ENCODE peak calls at places on chromosomes 11 and 22, in five cellular contexts. W is T-helper 9 cell; S is activated T-helper 2 cell treated with anti-CD3 and anti-CD28 coated beads, Interferon-gamma antibody, Interleukin-2, Interleukin-4, amounts not matched to agents 10 μg/mL and 5 μg/mL and 100 μg/mL, durations not matched to agents 14 hours and 24 hours and 36 hours; V is NCI-H1436; N is skeletal muscle cell. C is an unnamed sample.

GRCh38 chr11:119120639-119121007 is 757 bp upstream of the HINFP start:
- DNase-seq in W (no peak), S (no peak), V (no peak), N (no peak), C (no peak)

GRCh38 chr11:112719736-112720525 is 241.3 kb upstream of the NCAM1 start:
- DNase-seq in W (no peak), S (no peak), V (no peak), N (no peak), C (no peak)

GRCh38 chr11:68504432-68505066 is 44.0 kb downstream of the PPP6R3 start:
- DNase-seq in W (no peak), S (no peak), V (no peak), N (no peak), C (no peak)

GRCh38 chr11:64339754-64340408 is at the start of gene CCDC88B:
- DNase-seq in W (peak), S (peak), V (no peak), N (no peak), C (peak)

GRCh38 chr11:67633758-67634365 is 4.1 kb upstream of the NUDT8 start:
- DNase-seq in W (no peak), S (no peak), V (no peak), N (no peak), C (peak)

GRCh38 chr11:35039076-35039475 is 99.9 kb upstream of the CD44 start:
- DNase-seq in W (no peak), S (no peak), V (no peak), N (no peak), C (no peak)

GRCh38 chr11:119764108-119764874 is 35.3 kb upstream of the NECTIN1 start:
- DNase-seq in W (no peak), S (no peak), V (no peak), N (peak), C (peak)

GRCh38 chr11:63682045-63682915 is 980 bp downstream of the RTN3 start:
- DNase-seq in W (no peak), S (no peak), V (no peak), N (no peak), C (no peak)

GRCh38 chr11:64620286-64620962 is 29.4 kb downstream of the SLC22A12 start:
- DNase-seq in W (no peak), S (no peak), V (peak), N (no peak), C (peak)

GRCh38 chr22:35638408-35638807 is 9.8 kb upstream of the APOL6 start:
- DNase-seq in W (no peak), S (no peak), V (no peak), N (no peak), C (no peak)

GRCh38 chr11:70471254-70471653 is 72.9 kb downstream of the CTTN start:
- DNase-seq in W (no peak), S (no peak), V (no peak), N (no peak), C (no peak)

GRCh38 chr11:1111545-1112212 is 37.0 kb downstream of the MUC2 start:
- DNase-seq in W (no peak), S (no peak), V (no peak), N (no peak), C (peak)

GRCh38 chr11:71500601-71501021 is 26.5 kb upstream of the KRTAP5-7 start:
- DNase-seq in W (no peak), S (no peak), V (no peak), N (no peak), C (no peak)

GRCh38 chr11:15589070-15589626 is 474.4 kb downstream of the INSC start:
- DNase-seq in W (no peak), S (no peak), V (no peak), N (no peak), C (no peak)

GRCh38 chr11:64241175-64241429 is 207 bp downstream of the FKBP2 start:
- DNase-seq in W (no peak), S (no peak), V (no peak), N (peak), C (no peak)

GRCh38 chr11:88656960-88657738 is 319.6 kb upstream of the CTSC start:
- DNase-seq in W (no peak), S (no peak), V (no peak), N (no peak), C (no peak)

GRCh38 chr11:18701614-18702216 is 3.1 kb downstream of the TMEM86A start:
- DNase-seq in W (no peak), S (no peak), V (no peak), N (no peak), C (no peak)

GRCh38 chr22:24434472-24435322 is 7.3 kb downstream of the ADORA2A start:
- DNase-seq in W (peak), S (peak), V (no peak), N (no peak), C (no peak)

GRCh38 chr11:105456950-105457349 is 152.9 kb upstream of the GRIA4 start:
- DNase-seq in W (no peak), S (no peak), V (no peak), N (no peak), C (no peak)

GRCh38 chr22:16962501-16962900 is 45.5 kb downstream of the GAB4 start:
- DNase-seq in W (no peak), S (peak), V (no peak), N (no peak), C (no peak)

GRCh38 chr11:61163714-61164609 is 2.7 kb upstream of the VPS37C start:
- DNase-seq in W (no peak), S (no peak), V (no peak), N (no peak), C (no peak)

GRCh38 chr22:26321469-26321913 is 107.6 kb upstream of the ASPHD2 start:
- DNase-seq in W (no peak), S (no peak), V (no peak), N (peak), C (peak)

GRCh38 chr11:100914415-100914814 is 215.2 kb downstream of the PGR start:
- DNase-seq in W (no peak), S (no peak), V (no peak), N (no peak), C (no peak)

GRCh38 chr11:44203270-44204043 is 106.5 kb downstream of the ALX4 start:
- DNase-seq in W (no peak), S (no peak), V (no peak), N (no peak), C (peak)

GRCh38 chr11:86551286-86551685 is 121.1 kb downstream of the ME3 start:
- DNase-seq in W (no peak), S (no peak), V (no peak), N (peak), C (no peak)

GRCh38 chr22:50178471-50178864 is 7.2 kb upstream of the TRABD start:
- DNase-seq in W (no peak), S (no peak), V (no peak), N (no peak), C (no peak)

GRCh38 chr11:26992031-26992541 is 1.8 kb upstream of the FIBIN start:
- DNase-seq in W (no peak), S (no peak), V (no peak), N (peak), C (no peak)

C was measured in pancreas.